ENCODE peak calls at places on chromosomes 13 and 19, in six cellular contexts. H is GM23248, I is kidney epithelial cell, F is mammary epithelial cell, V is AG09309, J is tibial artery. E is an unnamed sample.

GRCh38 chr19:3785464-3785937 is 680 bp downstream of the MATK start:
- DNase-seq in H (no peak), I (no peak), F (no peak), V (no peak), J (no peak), E (no peak)

GRCh38 chr13:93963266-93964131 is 516.0 kb downstream of the DCT start:
- DNase-seq in H (peak; percentile 59), I (peak; percentile 16), F (no peak), V (peak; percentile 11), J (no peak), E (no peak)

GRCh38 chr13:24232474-24232873 is 72.0 kb downstream of the SPATA13 start:
- DNase-seq in H (no peak), I (no peak), F (no peak), V (no peak), J (no peak), E (no peak)

GRCh38 chr13:27359203-27359821 is 65.1 kb upstream of the GTF3A start:
- DNase-seq in H (peak; percentile 83), I (no peak), F (peak; percentile 35), V (no peak), J (peak; percentile 77), E (no peak)

GRCh38 chr13:27289016-27289665 is 18.5 kb downstream of the RASL11A start:
- DNase-seq in H (no peak), I (no peak), F (no peak), V (no peak), J (no peak), E (no peak)

GRCh38 chr19:2014731-2015610 is 543 bp downstream of the BTBD2 start:
- DNase-seq in H (peak; percentile 67), I (no peak), F (no peak), V (no peak), J (peak; percentile 79), E (no peak)

GRCh38 chr13:40780822-40781401 is 8.5 kb upstream of the SLC25A15 start:
- DNase-seq in H (peak; percentile 39), I (no peak), F (no peak), V (no peak), J (no peak), E (no peak)

GRCh38 chr13:37109080-37109678 is 3.7 kb upstream of the CSNK1A1L start:
- DNase-seq in H (peak; percentile 69), I (no peak), F (peak; percentile 19), V (no peak), J (no peak), E (no peak)

GRCh38 chr19:35388277-35389054 is 17.6 kb downstream of the GPR42 start:
- DNase-seq in H (no peak), I (no peak), F (no peak), V (no peak), J (no peak), E (no peak)

GRCh38 chr19:40241809-40242384 is 15.4 kb upstream of the CCNP start:
- DNase-seq in H (no peak), I (no peak), F (no peak), V (no peak), J (peak; percentile 66), E (no peak)

GRCh38 chr13:48086272-48086671 is 8.6 kb downstream of the MED4 start:
- DNase-seq in H (no peak), I (no peak), F (no peak), V (no peak), J (no peak), E (no peak)

GRCh38 chr19:50501186-50501567 is 9.8 kb downstream of the JOSD2 start:
- DNase-seq in H (no peak), I (no peak), F (no peak), V (no peak), J (no peak), E (no peak)

GRCh38 chr19:50500753-50501151 is 10.2 kb downstream of the JOSD2 start:
- DNase-seq in H (no peak), I (no peak), F (no peak), V (no peak), J (no peak), E (no peak)

GRCh38 chr19:50501568-50502475 is 9.2 kb downstream of the JOSD2 start:
- DNase-seq in H (no peak), I (no peak), F (no peak), V (no peak), J (peak; percentile 59), E (no peak)

GRCh38 chr19:50498219-50499056 is 12.6 kb downstream of the JOSD2 start:
- DNase-seq in H (no peak), I (no peak), F (no peak), V (no peak), J (no peak), E (no peak)

GRCh38 chr19:50500060-50500752 is 10.8 kb downstream of the JOSD2 start:
- DNase-seq in H (peak; percentile 19), I (no peak), F (no peak), V (no peak), J (no peak), E (no peak)
- H3K4me3 ChIP-seq in H (no peak overlapping the region), I (no peak overlapping the region), F (no peak overlapping the region), V (no peak overlapping the region), J (no peak overlapping the region), E (no peak overlapping the region)

GRCh38 chr13:49219647-49220034 is 497 bp upstream of the MLNR start:
- DNase-seq in H (no peak), I (no peak), F (no peak), V (no peak), J (no peak), E (no peak)

GRCh38 chr13:49216334-49216733 is 3.8 kb upstream of the MLNR start:
- DNase-seq in H (no peak), I (no peak), F (no peak), V (no peak), J (no peak), E (no peak)

GRCh38 chr13:49220035-49220855 is at the start of gene MLNR:
- DNase-seq in H (peak; percentile 52), I (no peak), F (peak; percentile 14), V (no peak), J (no peak), E (no peak)

GRCh38 chr13:49217962-49218492 is 2.1 kb upstream of the MLNR start:
- DNase-seq in H (no peak), I (no peak), F (no peak), V (no peak), J (no peak), E (no peak)

DNA sequence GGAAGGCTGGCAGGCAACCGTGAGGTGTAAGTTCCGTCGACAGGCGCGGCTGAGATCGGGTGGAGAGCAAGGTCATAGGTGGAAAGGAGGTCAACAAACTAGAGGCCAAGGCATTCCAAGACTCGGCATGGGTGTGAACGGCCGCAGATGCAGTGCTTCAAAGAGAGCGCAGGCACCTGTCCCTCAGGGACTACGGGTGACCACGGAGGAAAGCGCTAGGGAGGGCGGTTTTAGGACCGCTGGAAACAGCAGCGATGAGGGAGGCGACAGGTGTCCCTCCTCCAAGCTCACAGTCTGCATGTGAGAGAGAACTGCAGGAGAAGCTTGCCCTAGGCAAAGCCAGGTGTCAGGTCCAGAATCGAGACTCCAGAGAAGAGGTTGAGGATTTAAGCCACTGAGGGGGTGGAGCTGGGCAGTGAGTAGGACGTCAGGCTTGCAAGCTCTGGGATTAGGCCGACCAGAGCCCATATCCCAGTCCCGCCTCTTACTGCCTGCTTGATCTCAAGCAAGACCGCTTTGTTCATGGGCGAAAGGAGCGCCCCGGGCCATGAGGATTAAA is 1.6 kb upstream of the MLNR start:
- DNase-seq in H (peak; percentile 36), I (no peak), F (no peak), V (no peak), J (no peak), E (no peak)
- H3K4me3 ChIP-seq in H (no peak overlapping the region), I (no peak overlapping the region), F (no peak overlapping the region), V (no peak overlapping the region), J (no peak overlapping the region), E (no peak overlapping the region)

GRCh38 chr19:4815426-4816387 is 15.8 kb downstream of the TICAM1 start:
- DNase-seq in H (peak; percentile 96), I (peak; percentile 65), F (peak; percentile 75), V (peak; percentile 60), J (peak; percentile 93), E (no peak)
- H3K4me3 ChIP-seq in H (no peak overlapping the region), I (no peak overlapping the region), F (no peak overlapping the region), V (no peak overlapping the region), J (no peak overlapping the region), E (no peak overlapping the region)

DNA sequence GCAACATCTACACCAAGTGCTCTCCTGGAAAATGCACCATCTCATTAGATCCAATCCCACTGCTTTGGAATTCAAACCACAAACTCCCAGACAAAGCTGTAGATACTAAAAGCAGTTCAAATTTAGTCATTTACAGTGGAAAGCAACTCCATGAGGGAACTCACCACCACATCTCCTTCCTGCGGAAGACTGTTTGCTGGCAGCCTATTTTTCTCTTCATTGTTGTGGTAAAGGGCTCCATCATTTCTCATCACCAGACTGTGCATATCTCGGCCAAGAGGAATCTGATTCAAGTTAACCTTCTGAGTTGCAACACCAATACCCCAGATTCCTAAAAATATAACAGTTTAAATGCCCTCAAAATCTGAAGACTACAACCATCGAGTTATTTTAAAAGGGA is 8.4 kb downstream of the SPRYD7 start:
- DNase-seq in H (peak; percentile 75), I (no peak), F (no peak), V (peak; percentile 84), J (no peak), E (peak; percentile 61)
- H3K4me3 ChIP-seq in H (no peak overlapping the region), I (no peak overlapping the region), F (no peak overlapping the region), V (no peak overlapping the region), J (no peak overlapping the region), E (no peak overlapping the region)

GRCh38 chr19:53960886-53961285 is 1.9 kb upstream of the CACNG8 start:
- DNase-seq in H (no peak), I (no peak), F (no peak), V (no peak), J (no peak), E (no peak)
- H3K4me3 ChIP-seq in H (no peak overlapping the region), I (no peak overlapping the region), F (no peak overlapping the region), V (no peak overlapping the region), J (no peak overlapping the region), E (no peak overlapping the region)

GRCh38 chr19:48249502-48250014 is 6.2 kb downstream of the CARD8 start:
- DNase-seq in H (no peak), I (no peak), F (no peak), V (no peak), J (peak; percentile 73), E (no peak)
- H3K4me3 ChIP-seq in H (no peak overlapping the region), I (no peak overlapping the region), F (no peak overlapping the region), V (no peak overlapping the region), J (peak overlapping the region; percentile 23), E (no peak overlapping the region)

E was measured in BJ.